ENCODE peak calls at places on chromosome 5, in seven cellular contexts. O, F, J, T, A, W and P are unnamed samples.
A peak's percentile ranks its signal among the peaks of the same experiment; 100 is the strongest.

GRCh38 chr5:1343315-1343751 is 1.6 kb downstream of the CLPTM1L start:
- DNase-seq in A (no peak), O (no peak), F (no peak), T (no peak), J (no peak), W (no peak), P (no peak)

GRCh38 chr5:16886366-16886736 is 49.7 kb downstream of the MYO10 start:
- DNase-seq in O (no peak), J (no peak), W (no peak), A (no peak), T (no peak), F (no peak), P (no peak)

GRCh38 chr5:149128023-149128875 is 13.0 kb upstream of the ABLIM3 start:
- DNase-seq in J (no peak), A (no peak), O (peak; percentile 31), F (peak; percentile 67), W (no peak), T (peak; percentile 61), P (no peak)

GRCh38 chr5:94674841-94675382 is 56.4 kb downstream of the SLF1 start:
- DNase-seq in W (no peak), O (no peak), A (no peak), F (no peak), J (no peak), T (no peak), P (no peak)

GRCh38 chr5:312845-313244 is 8.7 kb upstream of the AHRR start:
- DNase-seq in F (no peak), W (no peak), T (no peak), A (no peak), J (no peak), O (no peak), P (no peak)

GRCh38 chr5:82421119-82421518 is 143.0 kb upstream of the RPS23 start:
- DNase-seq in W (no peak), F (no peak), T (no peak), J (no peak), O (no peak), A (no peak), P (no peak)

GRCh38 chr5:131634666-131634995 is 398 bp downstream of the RAPGEF6 start:
- DNase-seq in W (peak; percentile 65), A (no peak), O (no peak), J (peak; percentile 46), T (no peak), F (peak; percentile 67), P (no peak)

GRCh38 chr5:167363065-167363464 is 928.4 kb upstream of the WWC1 start:
- DNase-seq in J (no peak), O (no peak), W (no peak), A (no peak), F (no peak), T (no peak), P (no peak)

GRCh38 chr5:144206136-144206535 is 35.5 kb downstream of the KCTD16 start:
- DNase-seq in F (no peak), T (no peak), A (no peak), J (no peak), O (no peak), W (no peak), P (no peak)

GRCh38 chr5:15459200-15459599 is 40.8 kb upstream of the FBXL7 start:
- DNase-seq in O (no peak), J (no peak), F (no peak), W (no peak), T (no peak), A (no peak), P (no peak)

GRCh38 chr5:155554500-155554899 is 540.9 kb downstream of the KIF4B start:
- DNase-seq in T (no peak), A (no peak), W (no peak), J (no peak), O (no peak), F (no peak), P (no peak)

GRCh38 chr5:81021486-81021885 is 61.3 kb downstream of the RASGRF2 start:
- DNase-seq in W (no peak), F (no peak), A (no peak), J (no peak), O (no peak), T (no peak), P (no peak)

GRCh38 chr5:136108131-136108739 is 24.4 kb upstream of the SMAD5 start:
- DNase-seq in T (no peak), J (no peak), A (no peak), F (no peak), O (no peak), W (no peak), P (peak; percentile 45)

GRCh38 chr5:132375957-132376356 is 6.4 kb downstream of the SLC22A5 start:
- DNase-seq in W (no peak), T (no peak), A (no peak), O (no peak), F (no peak), J (no peak), P (no peak)

GRCh38 chr5:95403996-95404395 is 12.8 kb downstream of the FAM81B start:
- DNase-seq in T (no peak), J (no peak), F (no peak), A (no peak), W (no peak), O (no peak), P (no peak)

GRCh38 chr5:113181409-113181808 is 204.8 kb downstream of the DCP2 start:
- DNase-seq in W (no peak), T (no peak), A (no peak), F (no peak), O (no peak), J (no peak), P (no peak)

GRCh38 chr5:79602884-79603283 is 9.4 kb upstream of the TENT2 start:
- DNase-seq in F (no peak), J (no peak), O (no peak), W (no peak), T (no peak), A (no peak), P (no peak)

GRCh38 chr5:170353011-170353890 is 35.9 kb downstream of the KCNMB1 start:
- DNase-seq in A (no peak), T (no peak), O (no peak), W (no peak), F (peak; percentile 72), J (no peak), P (no peak)

GRCh38 chr5:120640793-120641192 is 176.7 kb downstream of the PRR16 start:
- DNase-seq in A (no peak), J (no peak), F (no peak), T (no peak), O (no peak), W (no peak), P (no peak)

GRCh38 chr5:5199460-5199859 is 59.3 kb downstream of the ADAMTS16 start:
- DNase-seq in W (no peak), O (no peak), J (no peak), F (no peak), T (no peak), A (no peak), P (no peak)

GRCh38 chr5:5200133-5200532 is 60.0 kb downstream of the ADAMTS16 start:
- DNase-seq in A (no peak), F (no peak), T (no peak), J (no peak), O (no peak), W (no peak), P (no peak)

GRCh38 chr5:5203441-5203840 is 63.3 kb downstream of the ADAMTS16 start:
- DNase-seq in F (no peak), O (no peak), W (no peak), T (no peak), A (no peak), J (no peak), P (no peak)

GRCh38 chr5:5198111-5198510 is 58.0 kb downstream of the ADAMTS16 start:
- DNase-seq in T (no peak), J (no peak), A (no peak), F (no peak), W (no peak), O (no peak), P (no peak)

GRCh38 chr5:5198815-5199214 is 58.7 kb downstream of the ADAMTS16 start:
- DNase-seq in T (no peak), O (no peak), J (no peak), A (no peak), F (no peak), W (no peak), P (no peak)
- TF ChIP-seq TAF1 in T (no peak), O (no peak), J (no peak), A (no peak), F (no peak), W (no peak), P (no peak)

GRCh38 chr5:111855356-111855755 is 98.4 kb upstream of the NREP start:
- DNase-seq in O (no peak), J (no peak), W (no peak), A (no peak), F (no peak), T (no peak), P (no peak)

GRCh38 chr5:111854196-111854595 is 97.2 kb upstream of the NREP start:
- DNase-seq in W (no peak), O (no peak), F (no peak), A (no peak), T (no peak), J (no peak), P (no peak)

GRCh38 chr5:111851616-111852015 is 94.6 kb upstream of the NREP start:
- DNase-seq in W (no peak), J (no peak), O (no peak), T (no peak), A (no peak), F (no peak), P (no peak)

GRCh38 chr5:111857067-111857466 is 100.1 kb upstream of the NREP start:
- DNase-seq in T (no peak), F (no peak), W (no peak), O (no peak), J (no peak), A (no peak), P (no peak)

DNA sequence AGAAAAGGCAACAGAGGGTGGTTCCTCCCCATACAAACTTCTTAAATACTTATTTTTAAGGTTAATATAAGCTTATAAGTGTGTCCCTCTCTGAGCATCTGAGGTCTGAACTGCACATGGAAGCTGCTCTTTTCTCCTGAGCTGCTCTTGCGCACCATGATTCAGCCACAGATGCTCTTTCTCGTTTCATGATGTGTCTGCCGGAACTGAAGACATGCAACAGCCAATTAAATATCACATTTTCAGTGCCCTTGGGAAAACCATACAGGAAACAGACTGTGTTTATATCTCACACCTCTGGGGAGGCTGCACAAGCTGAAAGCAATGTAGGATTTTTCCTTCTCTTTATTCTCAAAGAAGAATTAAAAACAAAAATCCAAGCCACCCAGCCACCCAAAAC is 96.8 kb upstream of the NREP start:
- DNase-seq in W (no peak), J (no peak), A (no peak), F (no peak), O (no peak), T (no peak), P (peak; percentile 41)
- TF ChIP-seq TAF1 in W (no peak), J (no peak), A (no peak), F (no peak), O (no peak), T (no peak), P (no peak)

DNA sequence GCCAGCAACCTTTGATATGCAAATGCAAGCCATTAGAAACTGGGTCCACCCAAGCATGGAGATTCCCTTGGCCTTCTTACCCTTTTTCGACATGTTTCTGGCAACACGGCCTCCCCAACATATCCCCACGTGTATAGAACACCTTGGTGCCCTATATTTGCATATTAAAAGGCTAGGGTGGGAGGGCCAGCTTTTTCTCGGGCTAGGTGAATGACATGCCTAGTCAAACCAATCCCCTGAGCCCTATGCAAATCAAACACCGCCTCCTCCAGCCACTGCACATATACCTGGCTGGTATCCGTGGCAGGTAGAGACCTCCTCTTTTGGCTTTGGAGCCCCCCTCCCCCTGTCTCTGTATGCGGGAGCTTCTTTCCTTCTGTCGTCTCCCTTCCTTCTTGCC is 55.7 kb upstream of the ZFR start:
- DNase-seq in T (no peak), W (no peak), J (no peak), F (no peak), O (no peak), A (no peak), P (no peak)
- TF ChIP-seq TAF1 in T (no peak), W (no peak), J (no peak), F (no peak), O (no peak), A (no peak), P (no peak)

GRCh38 chr5:65722575-65723424 is 795 bp downstream of the NLN start:
- DNase-seq in W (peak; percentile 29), A (peak; percentile 6), T (no peak), O (no peak), F (peak; percentile 73), J (no peak), P (no peak)
- TF ChIP-seq TAF1 in W (no peak), A (no peak), T (peak; percentile 39), O (no peak), F (peak; percentile 25), J (peak; percentile 68), P (no peak)